ENCODE peak calls at places on chromosomes 16 and 17, in nine cellular contexts. One of them, this sample, is unnamed. For H3K4me1 and H3K9me3, the result is how much of the 10 kb centered on the place peaks cover.

GRCh38 chr16:73464834-73465233 is 416.9 kb upstream of the ZFHX3 start:
- DNase-seq in HCT116: no peak
- DNase-seq in left lung: no peak
- DNase-seq in adipocyte: no peak
- DNase-seq in fibroblast of lung: no peak
- DNase-seq in uterus: no peak
- DNase-seq in cardiac muscle cell: no peak
- DNase-seq in transverse colon: no peak
- DNase-seq in Caco-2: no peak
- DNase-seq in this sample: no peak

GRCh38 chr17:31581491-31581890 is 190.0 kb downstream of the RAB11FIP4 start:
- DNase-seq in HCT116: no peak
- DNase-seq in left lung: no peak
- DNase-seq in adipocyte: peak
- DNase-seq in fibroblast of lung: peak
- DNase-seq in uterus: no peak
- DNase-seq in cardiac muscle cell: no peak
- DNase-seq in transverse colon: no peak
- DNase-seq in Caco-2: no peak
- DNase-seq in this sample: no peak

GRCh38 chr16:64705443-64705842 is 416.4 kb downstream of the CDH11 start:
- DNase-seq in HCT116: no peak
- DNase-seq in left lung: no peak
- DNase-seq in adipocyte: no peak
- DNase-seq in fibroblast of lung: peak
- DNase-seq in uterus: no peak
- DNase-seq in cardiac muscle cell: no peak
- DNase-seq in transverse colon: no peak
- DNase-seq in Caco-2: no peak
- DNase-seq in this sample: no peak

GRCh38 chr16:60259956-60260355 is 1525.8 kb upstream of the GOT2 start:
- DNase-seq in HCT116: no peak
- DNase-seq in left lung: no peak
- DNase-seq in adipocyte: no peak
- DNase-seq in fibroblast of lung: no peak
- DNase-seq in uterus: no peak
- DNase-seq in cardiac muscle cell: no peak
- DNase-seq in transverse colon: no peak
- DNase-seq in Caco-2: no peak
- DNase-seq in this sample: no peak

GRCh38 chr17:38741853-38742421 is 6.2 kb downstream of the PCGF2 start:
- DNase-seq in HCT116: no peak
- DNase-seq in left lung: no peak
- DNase-seq in adipocyte: peak
- DNase-seq in fibroblast of lung: no peak
- DNase-seq in uterus: peak
- DNase-seq in cardiac muscle cell: no peak
- DNase-seq in transverse colon: peak
- DNase-seq in Caco-2: no peak
- DNase-seq in this sample: no peak

GRCh38 chr17:48575066-48575582 is 3.0 kb downstream of the HOXB4 start:
- DNase-seq in HCT116: no peak
- DNase-seq in left lung: no peak
- DNase-seq in adipocyte: no peak
- DNase-seq in fibroblast of lung: peak
- DNase-seq in uterus: no peak
- DNase-seq in cardiac muscle cell: no peak
- DNase-seq in transverse colon: no peak
- DNase-seq in Caco-2: no peak
- DNase-seq in this sample: no peak

GRCh38 chr17:4497101-4497824 is 1.4 kb upstream of the SPNS2 start:
- DNase-seq in HCT116: no peak
- DNase-seq in left lung: no peak
- DNase-seq in adipocyte: peak
- DNase-seq in fibroblast of lung: peak
- DNase-seq in uterus: no peak
- DNase-seq in cardiac muscle cell: no peak
- DNase-seq in transverse colon: no peak
- DNase-seq in Caco-2: no peak
- DNase-seq in this sample: no peak

GRCh38 chr17:51166987-51167931 is 1.0 kb downstream of the NME2 start:
- DNase-seq in HCT116: no peak
- DNase-seq in left lung: peak
- DNase-seq in adipocyte: peak
- DNase-seq in fibroblast of lung: peak
- DNase-seq in uterus: peak
- DNase-seq in cardiac muscle cell: peak
- DNase-seq in transverse colon: peak
- DNase-seq in Caco-2: peak
- DNase-seq in this sample: no peak

DNA sequence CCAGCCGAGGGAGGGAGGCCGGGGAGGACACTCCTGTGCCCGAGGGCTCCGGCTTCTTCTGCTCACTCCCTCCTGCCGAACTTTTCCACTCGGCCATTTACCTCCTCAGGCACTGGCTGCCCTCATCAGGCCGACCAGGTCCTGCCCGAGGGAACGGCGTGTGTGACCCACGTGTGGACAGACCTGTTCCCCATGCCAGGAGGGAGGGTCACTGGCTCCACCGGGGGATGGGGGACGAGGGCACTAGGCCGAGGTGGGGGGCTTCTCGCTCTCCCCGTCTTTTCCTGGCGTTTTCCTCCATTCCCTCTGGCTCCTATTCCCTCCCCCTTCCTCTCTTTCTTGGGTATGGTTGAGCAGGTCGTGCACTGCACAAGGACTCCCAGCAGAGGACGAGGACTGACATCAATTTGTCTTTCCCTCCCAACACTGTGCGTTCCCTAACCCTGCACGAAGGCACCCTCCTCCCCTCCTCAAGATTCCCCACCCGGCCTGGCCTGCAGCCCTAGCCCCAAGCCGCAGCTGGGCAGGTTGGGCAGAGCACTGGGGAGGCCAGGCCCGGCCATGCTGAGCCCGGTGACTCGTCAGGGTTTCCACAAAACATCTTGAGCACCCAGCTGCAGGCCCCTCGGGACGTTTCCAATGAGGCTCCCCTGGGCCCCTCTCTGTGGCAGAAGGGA is 3.2 kb upstream of the IL17C start:
- DNase-seq in HCT116: no peak
- DNase-seq in left lung: no peak
- DNase-seq in adipocyte: no peak
- DNase-seq in fibroblast of lung: no peak
- DNase-seq in uterus: no peak
- DNase-seq in cardiac muscle cell: no peak
- DNase-seq in transverse colon: no peak
- DNase-seq in Caco-2: no peak
- DNase-seq in this sample: no peak
- H3K4me1 ChIP-seq in HCT116: under half
- H3K4me1 ChIP-seq in left lung: under half
- H3K4me1 ChIP-seq in adipocyte: under half
- H3K4me1 ChIP-seq in fibroblast of lung: under half
- H3K4me1 ChIP-seq in uterus: under half
- H3K4me1 ChIP-seq in cardiac muscle cell: under half
- H3K4me1 ChIP-seq in transverse colon: under half
- H3K4me1 ChIP-seq in Caco-2: under half
- H3K4me1 ChIP-seq in this sample: under half

GRCh38 chr17:76968707-76969597 is 100.7 kb downstream of the MGAT5B start:
- DNase-seq in HCT116: no peak
- DNase-seq in left lung: no peak
- DNase-seq in adipocyte: peak
- DNase-seq in fibroblast of lung: peak
- DNase-seq in uterus: no peak
- DNase-seq in cardiac muscle cell: peak
- DNase-seq in transverse colon: peak
- DNase-seq in Caco-2: no peak
- DNase-seq in this sample: peak

GRCh38 chr17:76972046-76972641 is 103.9 kb downstream of the MGAT5B start:
- DNase-seq in HCT116: no peak
- DNase-seq in left lung: no peak
- DNase-seq in adipocyte: no peak
- DNase-seq in fibroblast of lung: no peak
- DNase-seq in uterus: no peak
- DNase-seq in cardiac muscle cell: no peak
- DNase-seq in transverse colon: no peak
- DNase-seq in Caco-2: no peak
- DNase-seq in this sample: no peak

GRCh38 chr17:76973040-76973439 is 104.8 kb downstream of the MGAT5B start:
- DNase-seq in HCT116: no peak
- DNase-seq in left lung: no peak
- DNase-seq in adipocyte: no peak
- DNase-seq in fibroblast of lung: no peak
- DNase-seq in uterus: no peak
- DNase-seq in cardiac muscle cell: no peak
- DNase-seq in transverse colon: no peak
- DNase-seq in Caco-2: no peak
- DNase-seq in this sample: no peak

GRCh38 chr17:76969598-76970172 is 101.5 kb downstream of the MGAT5B start:
- DNase-seq in HCT116: no peak
- DNase-seq in left lung: no peak
- DNase-seq in adipocyte: peak
- DNase-seq in fibroblast of lung: peak
- DNase-seq in uterus: no peak
- DNase-seq in cardiac muscle cell: peak
- DNase-seq in transverse colon: no peak
- DNase-seq in Caco-2: no peak
- DNase-seq in this sample: no peak

GRCh38 chr17:76974721-76975120 is 106.5 kb downstream of the MGAT5B start:
- DNase-seq in HCT116: no peak
- DNase-seq in left lung: no peak
- DNase-seq in adipocyte: no peak
- DNase-seq in fibroblast of lung: no peak
- DNase-seq in uterus: no peak
- DNase-seq in cardiac muscle cell: no peak
- DNase-seq in transverse colon: no peak
- DNase-seq in Caco-2: no peak
- DNase-seq in this sample: no peak
- H3K9me3 ChIP-seq in HCT116: under half
- H3K9me3 ChIP-seq in left lung: under half
- H3K9me3 ChIP-seq in adipocyte: under half
- H3K9me3 ChIP-seq in fibroblast of lung: under half
- H3K9me3 ChIP-seq in uterus: under half
- H3K9me3 ChIP-seq in cardiac muscle cell: under half
- H3K9me3 ChIP-seq in transverse colon: under half
- H3K9me3 ChIP-seq in Caco-2: under half
- H3K9me3 ChIP-seq in this sample: under half

DNA sequence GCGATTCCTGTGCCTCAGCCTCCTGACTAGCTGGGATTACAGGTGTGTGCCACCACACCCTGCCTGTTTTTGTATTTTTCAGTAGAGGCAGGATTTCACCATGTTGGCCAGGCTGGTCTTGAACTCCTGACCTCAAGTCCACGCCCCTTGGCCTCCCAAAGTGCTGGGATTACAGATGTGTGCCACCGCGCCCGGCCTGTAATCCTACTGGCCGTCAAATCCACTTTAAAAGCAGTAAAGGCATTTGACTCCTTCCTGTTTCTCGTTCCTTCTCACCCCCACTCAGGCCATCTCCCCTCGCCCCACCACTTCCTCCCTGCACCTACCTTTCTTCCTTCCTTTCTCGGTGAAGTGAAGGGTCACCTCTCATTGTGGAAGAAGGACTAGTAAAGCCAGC is 69.4 kb upstream of the CREBBP start:
- DNase-seq in HCT116: no peak
- DNase-seq in left lung: no peak
- DNase-seq in adipocyte: no peak
- DNase-seq in fibroblast of lung: no peak
- DNase-seq in uterus: no peak
- DNase-seq in cardiac muscle cell: no peak
- DNase-seq in transverse colon: no peak
- DNase-seq in Caco-2: no peak
- DNase-seq in this sample: no peak
- H3K4me3 ChIP-seq in HCT116: no peak
- H3K4me3 ChIP-seq in left lung: no peak
- H3K4me3 ChIP-seq in adipocyte: peak
- H3K4me3 ChIP-seq in fibroblast of lung: peak
- H3K4me3 ChIP-seq in uterus: peak
- H3K4me3 ChIP-seq in cardiac muscle cell: no peak
- H3K4me3 ChIP-seq in transverse colon: no peak
- H3K4me3 ChIP-seq in Caco-2: no peak
- H3K4me3 ChIP-seq in this sample: no peak

DNA sequence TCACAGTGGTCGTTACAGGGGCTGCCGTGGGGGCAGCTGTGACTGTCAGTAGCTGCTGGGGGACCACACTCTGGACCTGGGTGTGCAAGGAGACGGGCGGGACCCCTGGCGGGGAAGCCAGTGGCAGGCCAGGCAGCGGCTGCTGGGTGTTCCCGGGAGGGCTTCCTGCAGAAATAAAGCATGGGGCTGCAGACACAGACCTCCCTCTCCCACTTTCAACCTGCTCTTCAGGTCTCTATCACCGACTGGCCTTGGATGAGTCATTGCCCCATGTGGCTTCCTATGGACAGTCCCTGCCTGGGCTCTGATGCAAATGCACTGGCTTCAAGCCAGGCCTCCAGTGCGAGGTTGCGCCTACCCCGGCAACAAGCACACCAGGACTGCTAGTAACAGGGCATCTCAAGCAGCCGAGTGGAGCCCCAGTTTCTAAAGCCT is 17.2 kb downstream of the SREBF1 start:
- DNase-seq in HCT116: no peak
- DNase-seq in left lung: peak
- DNase-seq in adipocyte: peak
- DNase-seq in fibroblast of lung: peak
- DNase-seq in uterus: no peak
- DNase-seq in cardiac muscle cell: no peak
- DNase-seq in transverse colon: peak
- DNase-seq in Caco-2: no peak
- DNase-seq in this sample: no peak
- H3K4me1 ChIP-seq in HCT116: half or more
- H3K4me1 ChIP-seq in left lung: half or more
- H3K4me1 ChIP-seq in adipocyte: half or more
- H3K4me1 ChIP-seq in fibroblast of lung: under half
- H3K4me1 ChIP-seq in uterus: under half
- H3K4me1 ChIP-seq in cardiac muscle cell: under half
- H3K4me1 ChIP-seq in transverse colon: under half
- H3K4me1 ChIP-seq in Caco-2: under half
- H3K4me1 ChIP-seq in this sample: under half